ENCODE peak calls at places on chromosomes 5 and 9, in four cellular contexts. One of them, this sample, is unnamed.

GRCh38 chr9:136326777-136327312 is 494 bp upstream of the GPSM1 start:
- DNase-seq in HepG2: no peak
- DNase-seq in H1: no peak
- DNase-seq in K562: no peak
- DNase-seq in this sample: no peak

GRCh38 chr5:6902094-6902493 is 188.9 kb downstream of the TENT4A start:
- DNase-seq in H1: no peak
- DNase-seq in HepG2: no peak
- DNase-seq in K562: no peak
- DNase-seq in this sample: no peak

GRCh38 chr5:120457839-120458507 is 6.1 kb upstream of the PRR16 start:
- DNase-seq in K562: peak; percentile 12
- DNase-seq in H1: peak; percentile 82
- DNase-seq in HepG2: peak; percentile 46
- DNase-seq in this sample: peak; percentile 81

GRCh38 chr5:141986072-141986471 is 17.2 kb downstream of the RNF14 start:
- DNase-seq in HepG2: peak; percentile 5
- DNase-seq in K562: no peak
- DNase-seq in H1: no peak
- DNase-seq in this sample: no peak

GRCh38 chr9:109448223-109448622 is 49.9 kb downstream of the PTPN3 start:
- DNase-seq in K562: no peak
- DNase-seq in H1: no peak
- DNase-seq in HepG2: no peak
- DNase-seq in this sample: no peak

GRCh38 chr9:131672451-131672850 is 67.4 kb downstream of the RAPGEF1 start:
- DNase-seq in K562: no peak
- DNase-seq in H1: no peak
- DNase-seq in HepG2: no peak
- DNase-seq in this sample: no peak

GRCh38 chr9:89635816-89636215 is 31.0 kb downstream of the GADD45G start:
- DNase-seq in H1: no peak
- DNase-seq in K562: no peak
- DNase-seq in HepG2: no peak
- DNase-seq in this sample: no peak

GRCh38 chr9:104927912-104928740 is at the start of gene ABCA1:
- DNase-seq in K562: peak; percentile 32
- DNase-seq in HepG2: peak; percentile 85
- DNase-seq in H1: peak; percentile 83
- DNase-seq in this sample: peak; percentile 87

GRCh38 chr5:54905942-54906537 is 79.4 kb downstream of the ESM1 start:
- DNase-seq in H1: peak; percentile 79
- DNase-seq in K562: peak; percentile 37
- DNase-seq in HepG2: peak; percentile 30
- DNase-seq in this sample: peak; percentile 79

GRCh38 chr5:87829214-87829551 is 416.5 kb upstream of the CCNH start:
- DNase-seq in K562: no peak
- DNase-seq in H1: no peak
- DNase-seq in HepG2: peak; percentile 19
- DNase-seq in this sample: no peak

DNA sequence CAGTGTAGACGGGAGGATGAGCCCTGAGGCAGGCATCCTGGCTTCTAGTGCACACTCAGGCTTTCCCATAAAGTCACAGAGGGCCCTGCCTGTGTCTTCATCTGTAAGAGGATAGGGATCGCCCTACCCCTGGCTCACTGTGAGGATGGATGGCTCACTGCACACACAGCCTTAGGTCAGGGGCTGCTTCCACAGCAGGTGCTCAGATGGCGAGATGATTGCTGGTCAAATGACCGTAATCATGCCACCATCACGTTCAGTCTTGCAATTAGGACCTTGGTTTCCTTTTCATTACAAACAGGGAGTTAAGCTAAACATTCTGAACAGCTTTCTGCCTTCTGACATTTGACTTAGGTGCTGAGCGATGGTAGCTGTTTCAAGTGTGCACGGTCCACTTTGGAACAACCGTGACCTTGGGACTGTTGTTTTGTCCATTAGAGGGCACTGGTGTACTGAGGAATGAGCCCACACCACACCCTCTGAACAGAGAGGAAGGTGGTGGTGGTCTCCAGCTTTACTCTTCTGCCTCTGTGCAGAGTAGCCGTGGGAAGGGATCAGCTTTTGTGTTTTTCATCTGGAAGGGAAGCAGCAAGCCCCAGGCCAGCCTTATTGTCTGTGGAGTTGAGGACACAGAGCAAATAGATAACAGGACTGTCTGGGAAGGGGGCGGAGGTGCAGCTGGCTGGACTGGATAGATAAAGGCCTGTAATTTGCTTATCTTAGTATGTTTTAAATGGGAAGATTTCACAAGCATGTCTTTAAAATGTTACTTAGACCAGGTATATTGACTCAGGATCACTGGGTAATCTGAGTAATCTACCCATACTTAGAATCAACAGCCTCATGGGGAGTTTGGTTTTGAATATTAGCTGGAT is 183.1 kb downstream of the TRIO start:
- DNase-seq in H1: no peak
- DNase-seq in K562: peak; percentile 73
- DNase-seq in HepG2: peak; percentile 16
- DNase-seq in this sample: no peak
- TF ChIP-seq CREB1 in H1: no peak
- TF ChIP-seq CREB1 in K562: no peak
- TF ChIP-seq CREB1 in HepG2: no peak
- TF ChIP-seq CREB1 in this sample: no peak

DNA sequence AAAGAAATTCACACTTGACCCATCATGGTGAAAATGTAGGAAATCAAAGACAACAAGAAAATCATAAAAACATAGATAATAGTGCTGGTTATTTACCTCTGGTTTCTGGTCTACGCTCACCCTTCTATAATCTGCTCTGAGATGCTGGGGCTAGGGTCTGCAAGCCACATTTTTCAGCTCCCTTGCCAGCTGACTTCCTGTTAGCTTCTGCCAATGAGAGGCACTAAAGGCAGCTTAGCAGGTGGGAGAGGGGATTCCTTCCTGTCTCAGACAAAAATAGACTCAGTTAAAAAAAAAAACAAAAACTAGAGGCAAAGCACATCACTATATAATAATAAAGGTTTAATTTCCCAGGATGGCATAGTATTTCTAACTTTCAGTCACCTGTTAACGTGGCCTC is 20.2 kb upstream of the N4BP3 start:
- DNase-seq in H1: no peak
- DNase-seq in K562: no peak
- DNase-seq in HepG2: no peak
- DNase-seq in this sample: no peak
- TF ChIP-seq JUN in H1: no peak
- TF ChIP-seq JUN in K562: no peak
- TF ChIP-seq JUN in HepG2: no peak
- TF ChIP-seq JUN in this sample: no peak

GRCh38 chr9:5790923-5791322 is 42.0 kb downstream of the ERMP1 start:
- DNase-seq in K562: no peak
- DNase-seq in H1: no peak
- DNase-seq in HepG2: no peak
- DNase-seq in this sample: no peak
- TF ChIP-seq CREB1 in K562: no peak
- TF ChIP-seq CREB1 in H1: no peak
- TF ChIP-seq CREB1 in HepG2: no peak
- TF ChIP-seq CREB1 in this sample: no peak

GRCh38 chr9:127386249-127386648 is 10.7 kb upstream of the SLC2A8 start:
- DNase-seq in HepG2: no peak
- DNase-seq in K562: no peak
- DNase-seq in H1: peak; percentile 14
- DNase-seq in this sample: no peak
- TF ChIP-seq JUN in HepG2: no peak
- TF ChIP-seq JUN in K562: no peak
- TF ChIP-seq JUN in H1: no peak
- TF ChIP-seq JUN in this sample: no peak

GRCh38 chr5:109196486-109196885 is 213.3 kb downstream of the PJA2 start:
- DNase-seq in K562: no peak
- DNase-seq in H1: no peak
- DNase-seq in HepG2: no peak
- DNase-seq in this sample: no peak
- TF ChIP-seq CREB1 in K562: no peak
- TF ChIP-seq CREB1 in H1: no peak
- TF ChIP-seq CREB1 in HepG2: no peak
- TF ChIP-seq CREB1 in this sample: no peak

GRCh38 chr5:135491552-135492318 is 39.6 kb upstream of the TIFAB start:
- DNase-seq in HepG2: peak; percentile 47
- DNase-seq in H1: peak; percentile 74
- DNase-seq in K562: no peak
- DNase-seq in this sample: peak; percentile 60
- TF ChIP-seq JUN in HepG2: no peak
- TF ChIP-seq JUN in H1: no peak
- TF ChIP-seq JUN in K562: no peak
- TF ChIP-seq JUN in this sample: no peak

DNA sequence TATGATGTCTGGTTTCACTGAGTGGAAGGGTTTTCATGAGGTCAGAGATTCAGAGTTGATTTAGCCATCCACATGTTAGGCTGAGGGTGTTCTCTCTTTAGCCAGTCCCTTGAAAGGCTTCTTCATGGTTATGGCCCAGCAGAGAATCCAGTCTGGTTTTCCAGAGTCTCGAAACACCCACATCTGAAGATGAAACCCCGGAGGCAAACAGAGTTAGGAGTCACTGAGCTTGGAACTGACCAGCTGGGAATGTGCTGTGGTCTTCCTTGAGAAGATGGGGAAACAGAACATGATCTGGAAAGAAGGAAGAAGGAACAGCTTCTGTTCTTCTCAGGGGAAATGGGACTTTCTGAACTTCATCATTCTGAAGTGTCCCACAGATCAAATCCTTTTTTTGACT is 45.3 kb downstream of the ZNF618 start:
- DNase-seq in H1: no peak
- DNase-seq in K562: no peak
- DNase-seq in HepG2: no peak
- DNase-seq in this sample: no peak
- TF ChIP-seq CREB1 in H1: no peak
- TF ChIP-seq CREB1 in K562: no peak
- TF ChIP-seq CREB1 in HepG2: no peak
- TF ChIP-seq CREB1 in this sample: no peak

This sample was measured in WTC11.